ENCODE peak calls at places on chromosomes 7 and 10, in ten cellular contexts. One of them, this sample, is unnamed.

GRCh38 chr10:4046722-4047354 is 261.8 kb upstream of the KLF6 start:
- DNase-seq in GM12865: no peak
- DNase-seq in OCI-LY7: no peak
- DNase-seq in WTC11: no peak
- DNase-seq in chondrocyte: no peak
- DNase-seq in neural crest cell: no peak
- DNase-seq in IMR-90: no peak
- DNase-seq in gastrocnemius medialis: no peak
- DNase-seq in astrocyte of the spinal cord: no peak
- DNase-seq in endothelial cell: no peak
- DNase-seq in this sample: no peak

GRCh38 chr7:2952316-2952715 is 91.4 kb downstream of the CARD11 start:
- DNase-seq in gastrocnemius medialis: no peak
- DNase-seq in WTC11: peak; percentile 1
- DNase-seq in neural crest cell: no peak
- DNase-seq in OCI-LY7: no peak
- DNase-seq in IMR-90: no peak
- DNase-seq in GM12865: no peak
- DNase-seq in endothelial cell: no peak
- DNase-seq in astrocyte of the spinal cord: no peak
- DNase-seq in chondrocyte: peak; percentile 22
- DNase-seq in this sample: no peak

GRCh38 chr10:12077580-12078180 is 8.9 kb downstream of the DHTKD1 start:
- DNase-seq in gastrocnemius medialis: no peak
- DNase-seq in astrocyte of the spinal cord: no peak
- DNase-seq in OCI-LY7: peak; percentile 65
- DNase-seq in WTC11: no peak
- DNase-seq in endothelial cell: no peak
- DNase-seq in chondrocyte: no peak
- DNase-seq in neural crest cell: no peak
- DNase-seq in IMR-90: no peak
- DNase-seq in GM12865: peak; percentile 51
- DNase-seq in this sample: no peak

GRCh38 chr10:70503776-70504175 is 25.2 kb downstream of the PALD1 start:
- DNase-seq in GM12865: no peak
- DNase-seq in gastrocnemius medialis: no peak
- DNase-seq in endothelial cell: no peak
- DNase-seq in WTC11: no peak
- DNase-seq in chondrocyte: no peak
- DNase-seq in OCI-LY7: peak; percentile 73
- DNase-seq in IMR-90: no peak
- DNase-seq in neural crest cell: no peak
- DNase-seq in astrocyte of the spinal cord: no peak
- DNase-seq in this sample: no peak

GRCh38 chr7:69714886-69715571 is 116.8 kb downstream of the AUTS2 start:
- DNase-seq in GM12865: peak; percentile 41
- DNase-seq in neural crest cell: no peak
- DNase-seq in WTC11: no peak
- DNase-seq in endothelial cell: no peak
- DNase-seq in OCI-LY7: no peak
- DNase-seq in gastrocnemius medialis: no peak
- DNase-seq in chondrocyte: no peak
- DNase-seq in IMR-90: no peak
- DNase-seq in astrocyte of the spinal cord: peak; percentile 50
- DNase-seq in this sample: no peak

GRCh38 chr10:94429049-94429707 is 26.8 kb downstream of the TBC1D12 start:
- DNase-seq in endothelial cell: no peak
- DNase-seq in astrocyte of the spinal cord: peak; percentile 75
- DNase-seq in WTC11: no peak
- DNase-seq in gastrocnemius medialis: no peak
- DNase-seq in neural crest cell: no peak
- DNase-seq in IMR-90: peak; percentile 66
- DNase-seq in OCI-LY7: no peak
- DNase-seq in GM12865: no peak
- DNase-seq in chondrocyte: no peak
- DNase-seq in this sample: no peak

GRCh38 chr10:50544857-50545429 is 78.8 kb downstream of the SGMS1 start:
- DNase-seq in endothelial cell: no peak
- DNase-seq in neural crest cell: no peak
- DNase-seq in astrocyte of the spinal cord: no peak
- DNase-seq in chondrocyte: no peak
- DNase-seq in IMR-90: no peak
- DNase-seq in GM12865: no peak
- DNase-seq in gastrocnemius medialis: no peak
- DNase-seq in OCI-LY7: no peak
- DNase-seq in WTC11: no peak
- DNase-seq in this sample: no peak

GRCh38 chr10:95183451-95184230 is 10.4 kb upstream of the ACSM6 start:
- DNase-seq in WTC11: peak; percentile 94
- DNase-seq in astrocyte of the spinal cord: peak; percentile 82
- DNase-seq in OCI-LY7: peak; percentile 87
- DNase-seq in neural crest cell: peak; percentile 91
- DNase-seq in IMR-90: peak; percentile 71
- DNase-seq in GM12865: peak; percentile 93
- DNase-seq in chondrocyte: peak; percentile 92
- DNase-seq in gastrocnemius medialis: peak; percentile 42
- DNase-seq in endothelial cell: peak; percentile 97
- DNase-seq in this sample: peak; percentile 96

GRCh38 chr7:156475666-156476065 is 164.9 kb upstream of the RNF32 start:
- DNase-seq in WTC11: no peak
- DNase-seq in endothelial cell: no peak
- DNase-seq in neural crest cell: no peak
- DNase-seq in GM12865: no peak
- DNase-seq in OCI-LY7: no peak
- DNase-seq in astrocyte of the spinal cord: peak; percentile 72
- DNase-seq in chondrocyte: no peak
- DNase-seq in IMR-90: peak; percentile 90
- DNase-seq in gastrocnemius medialis: no peak
- DNase-seq in this sample: no peak

GRCh38 chr10:60175418-60175817 is 214.3 kb downstream of the ANK3 start:
- DNase-seq in WTC11: no peak
- DNase-seq in GM12865: no peak
- DNase-seq in gastrocnemius medialis: no peak
- DNase-seq in astrocyte of the spinal cord: no peak
- DNase-seq in endothelial cell: peak; percentile 22
- DNase-seq in neural crest cell: no peak
- DNase-seq in chondrocyte: no peak
- DNase-seq in IMR-90: peak; percentile 12
- DNase-seq in OCI-LY7: no peak
- DNase-seq in this sample: no peak

GRCh38 chr10:67669978-67670377 is 26.0 kb downstream of the CTNNA3 start:
- DNase-seq in IMR-90: peak; percentile 8
- DNase-seq in OCI-LY7: no peak
- DNase-seq in chondrocyte: no peak
- DNase-seq in astrocyte of the spinal cord: peak; percentile 6
- DNase-seq in GM12865: no peak
- DNase-seq in gastrocnemius medialis: no peak
- DNase-seq in endothelial cell: no peak
- DNase-seq in WTC11: no peak
- DNase-seq in neural crest cell: no peak
- DNase-seq in this sample: no peak

GRCh38 chr10:94361161-94361794 is 1.5 kb downstream of the NOC3L start:
- DNase-seq in IMR-90: no peak
- DNase-seq in endothelial cell: no peak
- DNase-seq in OCI-LY7: no peak
- DNase-seq in neural crest cell: no peak
- DNase-seq in astrocyte of the spinal cord: no peak
- DNase-seq in gastrocnemius medialis: no peak
- DNase-seq in GM12865: peak; percentile 52
- DNase-seq in chondrocyte: no peak
- DNase-seq in WTC11: no peak
- DNase-seq in this sample: no peak

GRCh38 chr7:108000875-108001758 is 1.8 kb downstream of the LAMB1 start:
- DNase-seq in astrocyte of the spinal cord: peak; percentile 55
- DNase-seq in chondrocyte: no peak
- DNase-seq in GM12865: no peak
- DNase-seq in IMR-90: peak; percentile 30
- DNase-seq in neural crest cell: peak; percentile 22
- DNase-seq in gastrocnemius medialis: no peak
- DNase-seq in OCI-LY7: no peak
- DNase-seq in endothelial cell: peak; percentile 83
- DNase-seq in WTC11: peak; percentile 79
- DNase-seq in this sample: peak; percentile 49
- TF ChIP-seq CTCF in astrocyte of the spinal cord: peak; percentile 38
- TF ChIP-seq CTCF in chondrocyte: peak; percentile 64
- TF ChIP-seq CTCF in GM12865: no peak
- TF ChIP-seq CTCF in IMR-90: peak; percentile 17
- TF ChIP-seq CTCF in neural crest cell: no peak
- TF ChIP-seq CTCF in gastrocnemius medialis: no peak
- TF ChIP-seq CTCF in OCI-LY7: no peak
- TF ChIP-seq CTCF in endothelial cell: no peak
- TF ChIP-seq CTCF in WTC11: no peak
- TF ChIP-seq CTCF in this sample: no peak

GRCh38 chr7:54841772-54842707 is 83.0 kb upstream of the SEC61G start:
- DNase-seq in chondrocyte: no peak
- DNase-seq in WTC11: peak; percentile 46
- DNase-seq in OCI-LY7: peak; percentile 12
- DNase-seq in astrocyte of the spinal cord: peak; percentile 91
- DNase-seq in neural crest cell: peak; percentile 23
- DNase-seq in IMR-90: peak; percentile 95
- DNase-seq in endothelial cell: peak; percentile 55
- DNase-seq in gastrocnemius medialis: no peak
- DNase-seq in GM12865: peak; percentile 24
- DNase-seq in this sample: peak; percentile 16
- TF ChIP-seq CTCF in chondrocyte: peak; percentile 60
- TF ChIP-seq CTCF in WTC11: peak; percentile 48
- TF ChIP-seq CTCF in OCI-LY7: peak; percentile 67
- TF ChIP-seq CTCF in astrocyte of the spinal cord: peak; percentile 44
- TF ChIP-seq CTCF in neural crest cell: peak; percentile 47
- TF ChIP-seq CTCF in IMR-90: no peak
- TF ChIP-seq CTCF in endothelial cell: peak; percentile 70
- TF ChIP-seq CTCF in gastrocnemius medialis: no peak
- TF ChIP-seq CTCF in GM12865: peak; percentile 36
- TF ChIP-seq CTCF in this sample: peak; percentile 26

DNA sequence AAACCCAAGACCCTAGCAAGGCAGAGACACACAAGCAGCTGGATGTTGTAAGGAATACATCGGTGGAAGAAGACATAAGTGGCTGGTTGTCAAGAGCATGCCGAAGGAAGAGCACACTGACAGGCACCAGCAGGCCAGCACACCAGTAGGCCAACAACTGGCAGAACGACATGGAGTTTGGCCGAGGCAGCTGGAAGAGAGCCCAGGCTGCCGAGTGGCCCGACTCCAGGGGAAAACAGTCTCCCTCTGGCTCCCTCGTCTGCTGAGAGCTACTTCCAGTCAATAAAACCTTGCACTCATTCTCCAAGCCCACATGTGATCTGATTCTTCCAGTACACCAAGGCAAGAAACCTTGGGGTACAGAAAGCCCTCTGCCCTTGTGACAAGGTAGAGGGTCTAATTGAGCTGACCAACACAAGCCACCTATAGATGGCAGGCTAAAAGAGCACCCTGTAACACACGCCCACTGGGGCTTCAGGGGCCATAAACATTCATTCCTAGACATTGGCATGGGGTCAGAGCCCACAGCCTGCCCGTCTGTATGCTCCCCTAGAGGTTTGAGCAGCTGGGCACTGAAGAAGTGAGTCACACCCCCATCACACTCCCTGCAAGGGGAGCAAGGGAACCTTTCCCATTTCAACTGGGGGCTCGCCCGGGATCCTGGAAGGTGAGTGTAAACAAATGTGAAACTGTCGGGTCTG is 14.7 kb upstream of the TNS3 start:
- DNase-seq in chondrocyte: no peak
- DNase-seq in OCI-LY7: peak; percentile 46
- DNase-seq in astrocyte of the spinal cord: no peak
- DNase-seq in gastrocnemius medialis: peak; percentile 30
- DNase-seq in WTC11: no peak
- DNase-seq in neural crest cell: no peak
- DNase-seq in GM12865: no peak
- DNase-seq in IMR-90: no peak
- DNase-seq in endothelial cell: peak; percentile 9
- DNase-seq in this sample: no peak
- TF ChIP-seq CTCF in chondrocyte: peak; percentile 17
- TF ChIP-seq CTCF in OCI-LY7: no peak
- TF ChIP-seq CTCF in astrocyte of the spinal cord: no peak
- TF ChIP-seq CTCF in gastrocnemius medialis: no peak
- TF ChIP-seq CTCF in WTC11: no peak
- TF ChIP-seq CTCF in neural crest cell: no peak
- TF ChIP-seq CTCF in GM12865: no peak
- TF ChIP-seq CTCF in IMR-90: no peak
- TF ChIP-seq CTCF in endothelial cell: no peak
- TF ChIP-seq CTCF in this sample: no peak

GRCh38 chr7:30448461-30449189 is 30.0 kb downstream of the NOD1 start:
- DNase-seq in endothelial cell: no peak
- DNase-seq in IMR-90: no peak
- DNase-seq in GM12865: no peak
- DNase-seq in neural crest cell: no peak
- DNase-seq in WTC11: no peak
- DNase-seq in astrocyte of the spinal cord: no peak
- DNase-seq in OCI-LY7: no peak
- DNase-seq in gastrocnemius medialis: no peak
- DNase-seq in chondrocyte: no peak
- DNase-seq in this sample: no peak

GRCh38 chr7:30446266-30446665 is 32.3 kb downstream of the NOD1 start:
- DNase-seq in endothelial cell: no peak
- DNase-seq in chondrocyte: no peak
- DNase-seq in neural crest cell: no peak
- DNase-seq in astrocyte of the spinal cord: no peak
- DNase-seq in WTC11: no peak
- DNase-seq in OCI-LY7: no peak
- DNase-seq in gastrocnemius medialis: no peak
- DNase-seq in GM12865: no peak
- DNase-seq in IMR-90: no peak
- DNase-seq in this sample: no peak

GRCh38 chr7:30450123-30450982 is 28.2 kb downstream of the NOD1 start:
- DNase-seq in OCI-LY7: no peak
- DNase-seq in gastrocnemius medialis: no peak
- DNase-seq in astrocyte of the spinal cord: no peak
- DNase-seq in WTC11: no peak
- DNase-seq in IMR-90: no peak
- DNase-seq in endothelial cell: no peak
- DNase-seq in GM12865: no peak
- DNase-seq in chondrocyte: no peak
- DNase-seq in neural crest cell: no peak
- DNase-seq in this sample: no peak

GRCh38 chr7:30447466-30447865 is 31.1 kb downstream of the NOD1 start:
- DNase-seq in OCI-LY7: no peak
- DNase-seq in gastrocnemius medialis: no peak
- DNase-seq in GM12865: no peak
- DNase-seq in WTC11: no peak
- DNase-seq in IMR-90: no peak
- DNase-seq in chondrocyte: no peak
- DNase-seq in endothelial cell: no peak
- DNase-seq in neural crest cell: no peak
- DNase-seq in astrocyte of the spinal cord: no peak
- DNase-seq in this sample: no peak

DNA sequence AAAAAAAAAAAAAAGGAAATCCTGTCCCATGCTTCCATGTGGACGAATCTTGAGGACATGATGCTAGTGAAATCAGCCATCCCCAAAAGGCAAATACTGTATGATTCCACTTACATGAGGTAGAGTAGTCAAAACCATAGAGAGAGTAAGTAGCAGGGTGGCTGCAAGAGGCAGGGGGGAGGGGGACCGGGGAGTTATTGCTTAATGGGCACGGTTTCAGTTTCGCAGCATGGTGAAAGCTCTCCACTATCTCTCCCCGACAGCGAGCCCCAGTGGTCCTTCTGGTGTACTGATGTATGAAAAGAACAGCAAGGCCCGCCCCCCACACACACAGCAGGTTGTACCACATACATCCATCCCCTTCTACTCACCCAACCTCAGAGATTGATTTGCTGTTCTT is 32.8 kb downstream of the NOD1 start:
- DNase-seq in OCI-LY7: peak; percentile 93
- DNase-seq in astrocyte of the spinal cord: peak; percentile 66
- DNase-seq in IMR-90: peak; percentile 66
- DNase-seq in neural crest cell: no peak
- DNase-seq in endothelial cell: no peak
- DNase-seq in gastrocnemius medialis: peak; percentile 44
- DNase-seq in chondrocyte: no peak
- DNase-seq in WTC11: peak; percentile 52
- DNase-seq in GM12865: peak; percentile 95
- DNase-seq in this sample: peak; percentile 33
- TF ChIP-seq CTCF in OCI-LY7: peak; percentile 78
- TF ChIP-seq CTCF in astrocyte of the spinal cord: peak; percentile 37
- TF ChIP-seq CTCF in IMR-90: peak; percentile 51
- TF ChIP-seq CTCF in neural crest cell: no peak
- TF ChIP-seq CTCF in endothelial cell: no peak
- TF ChIP-seq CTCF in gastrocnemius medialis: no peak
- TF ChIP-seq CTCF in chondrocyte: no peak
- TF ChIP-seq CTCF in WTC11: no peak
- TF ChIP-seq CTCF in GM12865: peak; percentile 77
- TF ChIP-seq CTCF in this sample: no peak

This sample was measured in nephron progenitor cell.